ENCODE peak calls at places on chromosomes 13 and 19, in nine cellular contexts. S is heart right ventricle; C is CD4-positive, alpha-beta T cell; O is BE2C; Z is breast epithelium; D is CD4-positive, CD25-positive, alpha-beta regulatory T cell; Q is body of pancreas; X is prostate gland; H is lung. L is an unnamed sample. For H3K9me3, the result is how much of the 10 kb centered on the place peaks cover.

GRCh38 chr19:10686193-10686592 is 15.0 kb upstream of the QTRT1 start:
- DNase-seq in Z (no peak), O (no peak), H (no peak), C (no peak), S (no peak), X (no peak), D (no peak), Q (no peak), L (no peak)

GRCh38 chr13:93290503-93290902 is 63.9 kb downstream of the GPC6 start:
- DNase-seq in S (no peak), D (no peak), X (no peak), O (no peak), C (no peak), H (no peak), Z (no peak), Q (no peak), L (no peak)

GRCh38 chr13:50326746-50327145 is 311.5 kb downstream of the KCNRG start:
- DNase-seq in S (no peak), C (no peak), Q (no peak), Z (no peak), O (no peak), H (no peak), X (no peak), D (no peak), L (no peak)

GRCh38 chr13:43289458-43290255 is 266.3 kb downstream of the DNAJC15 start:
- DNase-seq in Z (no peak), X (no peak), D (no peak), Q (no peak), H (no peak), C (no peak), O (no peak), S (no peak), L (no peak)

GRCh38 chr13:51000576-51001260 is 91.1 kb downstream of the RNASEH2B start:
- DNase-seq in S (no peak), D (no peak), O (no peak), X (peak), Q (peak), C (no peak), Z (no peak), H (no peak), L (no peak)

GRCh38 chr19:8050274-8051096 is 2.1 kb upstream of the CCL25 start:
- DNase-seq in Q (peak), Z (peak), O (peak), S (peak), C (peak), H (peak), X (peak), D (peak), L (peak)

GRCh38 chr13:48319458-48320395 is 16.2 kb downstream of the RB1 start:
- DNase-seq in O (no peak), C (peak), D (no peak), H (no peak), X (no peak), Z (no peak), Q (no peak), S (no peak), L (no peak)

GRCh38 chr13:48131481-48131992 is 36.6 kb upstream of the MED4 start:
- DNase-seq in S (no peak), Z (no peak), Q (no peak), H (no peak), X (no peak), C (no peak), O (no peak), D (no peak), L (no peak)

GRCh38 chr19:40331052-40331451 is 17.1 kb downstream of the C19orf47 start:
- DNase-seq in S (no peak), Z (peak), D (no peak), Q (no peak), O (no peak), H (peak), C (no peak), X (peak), L (no peak)

GRCh38 chr19:42023121-42023942 is 29.3 kb upstream of the ATP1A3 start:
- DNase-seq in C (peak), S (no peak), X (no peak), Q (no peak), D (no peak), Z (no peak), H (no peak), O (peak), L (no peak)

GRCh38 chr19:2544576-2545415 is 68.9 kb downstream of the GADD45B start:
- DNase-seq in O (no peak), Z (no peak), Q (no peak), D (no peak), C (no peak), S (no peak), H (no peak), X (no peak), L (no peak)

GRCh38 chr13:97432232-97432916 is 1.6 kb upstream of the RAP2A start:
- DNase-seq in O (no peak), H (no peak), Q (no peak), X (no peak), D (no peak), Z (no peak), S (no peak), C (no peak), L (no peak)

GRCh38 chr13:47239025-47239424 is 342.2 kb upstream of the HTR2A start:
- DNase-seq in X (no peak), C (no peak), Z (no peak), O (no peak), H (no peak), S (no peak), D (no peak), Q (no peak), L (no peak)

GRCh38 chr19:8306235-8307054 is 1.7 kb downstream of the CD320 start:
- DNase-seq in S (peak), D (peak), H (peak), C (no peak), Q (no peak), Z (peak), O (peak), X (peak), L (no peak)

DNA sequence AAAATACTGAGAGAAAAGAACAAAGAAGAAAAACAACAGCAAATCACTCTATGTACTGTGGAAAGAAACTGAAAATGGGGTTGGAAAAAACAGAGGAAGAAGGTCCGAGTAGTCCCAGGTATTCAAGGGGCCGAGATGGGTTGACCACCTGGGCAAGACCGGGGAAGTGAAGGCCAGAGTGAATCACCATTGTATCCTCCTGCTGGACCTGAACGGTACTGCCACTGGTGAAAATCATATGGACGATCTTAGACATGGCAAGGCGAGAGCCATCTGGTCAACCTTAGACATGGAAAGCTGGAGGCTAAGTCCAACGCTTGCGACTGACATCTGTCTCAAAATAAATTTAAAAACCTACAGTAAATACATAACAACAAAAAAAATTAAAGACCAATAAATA is 44.4 kb upstream of the ZNF91 start:
- DNase-seq in Q (no peak), H (no peak), X (no peak), C (no peak), O (peak), S (no peak), D (no peak), Z (no peak), L (no peak)
- H3K9me3 ChIP-seq in Q (under half), H (under half), X (under half), C (under half), O (under half), S (half or more), D (under half), Z (under half), L (under half)

GRCh38 chr19:46112527-46112926 is 12.0 kb downstream of the IGFL3 start:
- DNase-seq in S (no peak), X (no peak), H (no peak), Q (no peak), O (no peak), D (no peak), C (no peak), Z (no peak), L (no peak)
- H3K9me3 ChIP-seq in S (under half), X (under half), H (under half), Q (under half), O (under half), D (under half), C (under half), Z (under half), L (under half)

DNA sequence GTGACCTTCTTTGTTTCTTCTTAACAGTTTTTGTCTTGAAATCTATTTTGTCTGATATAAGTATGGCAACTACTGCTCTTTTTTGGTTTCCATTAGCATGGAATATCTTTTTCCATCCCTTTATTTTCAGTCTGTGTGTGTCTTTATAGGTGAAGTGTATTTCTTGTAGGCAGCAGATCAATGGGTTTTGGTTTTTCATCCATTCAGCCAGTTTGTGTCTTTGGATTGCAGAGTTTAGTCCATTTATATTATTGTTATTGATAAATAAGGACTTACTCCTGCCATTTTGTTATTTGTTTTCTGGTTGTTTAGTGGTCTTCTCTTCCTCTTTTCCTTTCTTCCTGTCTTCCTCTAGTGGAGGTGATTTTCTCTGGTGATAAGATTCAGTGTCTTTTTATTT is 54.4 kb downstream of the ZNF136 start:
- DNase-seq in Z (no peak), C (no peak), D (no peak), Q (no peak), H (no peak), X (no peak), O (no peak), S (no peak), L (no peak)
- H3K9me3 ChIP-seq in Z (half or more), C (half or more), D (half or more), Q (under half), H (under half), X (under half), O (under half), S (half or more), L (under half)

GRCh38 chr19:15891434-15891833 is 6.4 kb downstream of the CYP4F2 start:
- DNase-seq in O (no peak), D (no peak), C (no peak), H (no peak), S (no peak), Z (no peak), X (no peak), Q (no peak), L (no peak)
- H3K9me3 ChIP-seq in O (under half), D (under half), C (under half), H (under half), S (under half), Z (under half), X (under half), Q (under half), L (under half)

GRCh38 chr19:53655042-53655665 is 23.4 kb downstream of the DPRX start:
- DNase-seq in Z (no peak), D (no peak), X (no peak), O (no peak), H (no peak), S (no peak), C (no peak), Q (no peak), L (no peak)
- H3K9me3 ChIP-seq in Z (under half), D (under half), X (under half), O (under half), H (under half), S (half or more), C (under half), Q (under half), L (under half)

GRCh38 chr19:57552432-57552831 is 7.2 kb downstream of the ZNF550 start:
- DNase-seq in C (no peak), O (no peak), S (no peak), X (no peak), D (no peak), H (no peak), Z (no peak), Q (no peak), L (no peak)
- H3K9me3 ChIP-seq in C (half or more), O (under half), S (half or more), X (under half), D (half or more), H (half or more), Z (half or more), Q (half or more), L (under half)

DNA sequence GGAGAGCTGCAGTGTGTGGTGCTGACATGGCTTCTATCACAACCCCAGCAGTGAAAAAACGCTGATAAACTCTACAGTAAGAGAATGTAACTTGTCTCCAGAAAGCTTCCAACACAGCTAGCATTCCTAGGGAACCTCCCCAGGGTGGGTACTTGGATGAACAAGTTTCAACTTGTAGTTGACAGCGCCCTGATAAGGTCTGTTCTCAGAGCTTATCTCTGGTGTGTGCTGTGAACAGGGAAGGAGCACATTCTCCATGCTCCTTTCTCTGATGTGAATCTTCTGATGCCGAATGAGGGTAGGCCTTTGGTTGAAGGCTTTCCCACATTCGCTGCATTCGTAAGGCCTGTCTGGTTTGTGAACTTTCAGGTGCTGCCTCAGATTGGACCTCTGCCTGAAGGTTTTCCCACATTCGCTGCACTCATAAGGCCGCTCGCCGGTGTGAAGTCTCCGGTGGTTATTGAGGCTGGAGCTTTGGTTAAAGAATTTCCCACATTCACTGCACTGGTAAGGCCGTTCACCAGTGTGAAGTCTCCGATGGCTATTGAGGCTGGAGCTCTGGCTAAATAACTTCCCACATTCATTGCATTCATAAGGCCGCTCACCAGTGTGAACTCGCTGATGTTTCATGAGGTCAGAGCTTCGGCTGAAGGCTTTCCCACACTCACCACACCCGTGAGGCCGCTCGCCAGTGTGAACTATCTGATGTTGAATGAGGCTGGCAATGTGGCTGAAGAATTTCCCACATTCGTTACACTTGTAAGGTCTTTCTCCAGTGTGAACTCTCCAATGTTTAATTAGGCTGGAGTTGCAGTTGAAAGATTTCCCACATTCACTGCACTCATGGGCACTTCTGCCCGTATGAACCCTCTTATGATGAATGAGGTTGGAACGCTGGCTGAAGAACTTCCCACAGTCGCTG is 5.9 kb downstream of the ZNF792 start:
- DNase-seq in O (no peak), D (no peak), S (no peak), Z (no peak), Q (no peak), H (no peak), X (no peak), C (no peak), L (no peak)
- H3K9me3 ChIP-seq in O (under half), D (half or more), S (half or more), Z (half or more), Q (under half), H (half or more), X (under half), C (half or more), L (half or more)

DNA sequence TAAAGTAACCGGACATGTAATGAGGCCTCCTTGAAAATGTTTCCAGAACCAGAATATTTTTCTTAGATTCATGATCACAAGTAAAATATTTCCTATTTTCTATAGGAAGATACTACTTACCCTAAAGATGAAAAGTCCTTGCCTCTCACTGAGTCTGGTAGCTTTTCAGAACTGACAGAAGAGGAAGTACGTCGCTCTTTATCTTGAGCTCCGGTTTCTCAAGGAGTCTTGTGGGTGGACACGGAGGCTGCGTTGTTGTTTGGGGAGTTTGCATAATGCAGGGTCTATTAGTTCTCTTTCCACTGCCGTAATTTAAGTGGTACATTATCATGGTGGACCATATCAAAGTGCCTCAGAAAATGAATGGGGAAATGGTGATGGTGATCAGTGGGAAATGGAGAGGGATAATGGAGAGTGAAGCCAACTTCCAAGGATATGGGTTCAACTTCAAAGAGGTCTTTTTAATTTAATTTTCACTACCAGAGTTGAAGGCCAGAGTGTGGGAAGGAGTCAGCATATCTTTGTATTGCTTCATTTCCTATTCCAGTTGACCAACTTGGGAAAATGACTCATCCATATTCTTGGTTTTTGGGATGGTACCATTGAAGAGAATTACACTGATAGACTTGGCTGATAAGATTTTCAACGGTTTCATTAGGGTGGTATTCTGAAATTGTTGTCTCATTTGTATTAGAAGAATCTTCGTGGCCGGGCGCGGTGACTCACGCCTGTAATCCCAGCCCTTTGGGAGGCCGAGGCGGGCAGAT is 23.4 kb downstream of the MBD3L2B start:
- DNase-seq in O (no peak), S (no peak), Q (no peak), D (no peak), H (no peak), Z (no peak), C (no peak), X (no peak), L (no peak)
- H3K9me3 ChIP-seq in O (under half), S (under half), Q (under half), D (under half), H (under half), Z (under half), C (under half), X (under half), L (under half)

L was measured in T-helper 17 cell.